ENCODE peak calls at places on chromosomes 1 and 21, in six cellular contexts. G is neuronal stem cell, L is IMR-90, T is H9, X is H1, S is mesenchymal stem cell. A is an unnamed sample. For H3K4me1, the result is how much of the 10 kb centered on the place peaks cover.

GRCh38 chr1:16017461-16018303 is at the start of gene HSPB7:
- DNase-seq in G (no peak), L (peak), T (peak), X (no peak), S (peak), A (peak)

GRCh38 chr1:116166655-116167054 is 55.5 kb downstream of the MAB21L3 start:
- DNase-seq in G (no peak), L (no peak), T (no peak), X (no peak), S (no peak), A (no peak)

GRCh38 chr1:29290414-29290980 is 54.2 kb downstream of the PTPRU start:
- DNase-seq in G (no peak), L (peak), T (no peak), X (no peak), S (no peak), A (no peak)

GRCh38 chr1:192739476-192740184 is 69.2 kb upstream of the RGS2 start:
- DNase-seq in G (no peak), L (no peak), T (no peak), X (no peak), S (no peak), A (peak)

GRCh38 chr21:20301395-20301794 is 696.8 kb upstream of the NCAM2 start:
- DNase-seq in G (no peak), L (no peak), T (no peak), X (no peak), S (no peak), A (no peak)

GRCh38 chr1:219883400-219884332 is 44.7 kb downstream of the SLC30A10 start:
- DNase-seq in G (peak), L (no peak), T (peak), X (no peak), S (no peak), A (no peak)

GRCh38 chr1:95023399-95024050 is 49.2 kb downstream of the ALG14 start:
- DNase-seq in G (no peak), L (peak), T (no peak), X (no peak), S (peak), A (no peak)

GRCh38 chr21:27221084-27221483 is 254.2 kb upstream of the ADAMTS5 start:
- DNase-seq in G (no peak), L (no peak), T (no peak), X (no peak), S (no peak), A (no peak)

GRCh38 chr21:32193066-32193465 is 85.8 kb downstream of the MIS18A start:
- DNase-seq in G (no peak), L (no peak), T (no peak), X (no peak), S (no peak), A (no peak)

GRCh38 chr1:147826259-147826658 is 65.9 kb upstream of the GJA5 start:
- DNase-seq in G (no peak), L (no peak), T (no peak), X (no peak), S (no peak), A (no peak)

GRCh38 chr1:227748496-227749182 is 13.4 kb downstream of the SNAP47 start:
- DNase-seq in G (no peak), L (no peak), T (no peak), X (no peak), S (no peak), A (no peak)

GRCh38 chr21:38831526-38832467 is 26.1 kb downstream of the ETS2 start:
- DNase-seq in G (no peak), L (peak), T (no peak), X (no peak), S (peak), A (peak)

GRCh38 chr1:33836911-33837310 is 27.0 kb upstream of the HMGB4 start:
- DNase-seq in G (no peak), L (no peak), T (no peak), X (no peak), S (no peak), A (no peak)

DNA sequence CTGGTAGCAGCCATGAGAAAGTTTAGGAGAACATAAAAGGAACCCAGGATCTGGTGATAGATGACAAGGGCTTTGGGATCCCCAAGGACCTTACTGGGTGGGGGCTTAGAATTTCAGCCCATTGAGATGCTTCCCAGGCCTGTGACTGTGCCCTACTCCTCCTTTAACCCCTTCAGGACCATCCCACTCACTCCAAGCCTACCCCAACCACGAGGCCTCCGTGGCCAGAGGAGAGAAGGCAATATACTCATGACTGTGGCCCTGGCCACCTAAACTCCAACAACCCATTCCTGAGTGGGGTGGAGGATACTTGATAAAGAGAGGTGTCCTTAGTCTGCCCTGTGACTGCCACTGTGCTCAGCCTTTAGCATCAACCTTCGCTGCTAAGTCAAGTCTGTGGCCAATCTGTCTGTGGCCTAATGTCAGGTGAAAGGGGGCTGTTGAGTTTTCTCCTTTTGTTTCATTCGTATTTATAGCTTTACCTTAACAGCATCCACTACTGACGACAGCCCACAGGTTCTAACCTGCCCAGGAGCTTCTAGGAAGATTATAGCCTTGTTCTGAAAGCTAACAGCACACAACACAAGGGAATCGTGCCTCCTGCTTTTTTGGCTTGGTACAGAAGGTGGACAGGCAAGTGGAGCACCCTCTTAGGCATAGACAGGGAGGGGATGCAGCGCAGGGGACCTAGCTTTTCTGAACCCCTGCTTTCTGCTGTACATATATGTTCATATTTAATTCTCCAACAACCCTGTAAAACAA is 16.9 kb upstream of the BCAR3 start:
- DNase-seq in G (no peak), L (no peak), T (no peak), X (no peak), S (no peak), A (no peak)
- H3K27ac ChIP-seq in G (no peak), L (no peak), T (no peak), X (no peak), S (no peak), A (no peak)

DNA sequence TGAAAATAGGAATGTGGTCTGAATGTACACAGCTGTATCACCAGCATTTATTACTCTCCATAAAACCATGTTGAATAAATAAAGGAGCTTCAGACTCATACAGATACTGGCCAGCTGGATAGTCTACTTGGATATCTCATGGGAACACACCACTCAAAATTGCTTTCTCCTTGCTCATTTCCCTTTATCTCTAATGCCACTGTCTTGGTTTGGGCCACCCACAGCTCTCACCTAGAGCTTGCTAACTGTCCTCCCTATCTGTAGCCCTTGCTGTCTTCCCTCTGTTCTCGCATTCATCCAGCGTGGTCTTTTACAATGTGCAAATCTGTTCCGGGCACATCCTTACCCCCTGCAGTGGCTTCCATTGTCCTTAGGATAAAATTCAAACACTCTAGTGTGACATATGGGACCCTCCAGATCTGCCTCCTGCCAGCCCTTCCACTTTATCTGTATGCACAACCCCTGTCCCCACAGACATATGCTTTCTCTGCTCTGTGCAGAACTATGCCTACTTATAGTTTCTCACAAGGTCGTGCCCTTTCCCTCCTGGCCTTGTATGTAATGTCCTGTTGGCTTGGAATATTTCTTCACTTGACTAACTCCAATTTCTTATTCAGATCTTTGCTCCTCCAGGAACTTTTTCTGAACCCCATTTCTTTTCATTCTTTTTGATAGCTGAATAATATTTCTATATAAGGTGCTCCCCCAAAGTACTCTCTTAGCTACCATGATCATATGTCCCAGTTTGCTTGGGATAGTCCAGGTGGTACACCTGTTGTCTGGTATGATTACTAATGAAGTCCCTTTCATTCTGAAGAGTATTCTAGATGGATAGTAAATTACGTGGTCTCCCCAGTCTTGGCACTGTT is 2.9 kb downstream of the FLVCR1 start:
- DNase-seq in G (no peak), L (peak), T (no peak), X (no peak), S (peak), A (no peak)
- H3K14ac ChIP-seq in G (no peak), L (no peak), T (no peak), X (no peak), S (no peak), A (no peak)

GRCh38 chr21:41641510-41641815 is 125.4 kb downstream of the RIPK4 start:
- DNase-seq in G (no peak), L (no peak), T (no peak), X (no peak), S (no peak), A (no peak)

GRCh38 chr21:41641821-41642368 is 125.0 kb downstream of the RIPK4 start:
- DNase-seq in G (no peak), L (peak), T (no peak), X (no peak), S (peak), A (peak)

GRCh38 chr21:41642399-41642798 is 124.5 kb downstream of the RIPK4 start:
- DNase-seq in G (no peak), L (peak), T (no peak), X (no peak), S (no peak), A (no peak)

GRCh38 chr21:41640756-41641509 is 125.9 kb downstream of the RIPK4 start:
- DNase-seq in G (no peak), L (peak), T (no peak), X (no peak), S (peak), A (peak)

GRCh38 chr21:41643246-41643966 is 123.4 kb downstream of the RIPK4 start:
- DNase-seq in G (no peak), L (no peak), T (no peak), X (no peak), S (no peak), A (no peak)
- H3K4me1 ChIP-seq in G (under half), L (under half), T (under half), X (under half), S (under half), A (under half)

GRCh38 chr1:212871976-212872375 is 13.9 kb downstream of the FLVCR1 start:
- DNase-seq in G (no peak), L (no peak), T (no peak), X (no peak), S (no peak), A (no peak)
- H3K27ac ChIP-seq in G (no peak), L (no peak), T (no peak), X (no peak), S (no peak), A (no peak)

GRCh38 chr1:2227341-2228156 is 570 bp upstream of the SKI start:
- DNase-seq in G (peak), L (peak), T (peak), X (peak), S (peak), A (peak)

GRCh38 chr1:2224621-2225020 is 3.5 kb upstream of the SKI start:
- DNase-seq in G (no peak), L (no peak), T (no peak), X (no peak), S (no peak), A (no peak)

GRCh38 chr1:2226525-2227340 is 1.4 kb upstream of the SKI start:
- DNase-seq in G (no peak), L (no peak), T (no peak), X (peak), S (no peak), A (no peak)

GRCh38 chr1:2224170-2224584 is 3.9 kb upstream of the SKI start:
- DNase-seq in G (no peak), L (no peak), T (no peak), X (no peak), S (no peak), A (no peak)

GRCh38 chr1:2225029-2225428 is 3.1 kb upstream of the SKI start:
- DNase-seq in G (no peak), L (no peak), T (no peak), X (no peak), S (no peak), A (no peak)
- H3K14ac ChIP-seq in G (no peak), L (no peak), T (no peak), X (no peak), S (no peak), A (no peak)

GRCh38 chr1:17736625-17737024 is 18.5 kb upstream of the ACTL8 start:
- DNase-seq in G (no peak), L (no peak), T (no peak), X (no peak), S (no peak), A (no peak)

GRCh38 chr1:17742590-17742989 is 12.5 kb upstream of the ACTL8 start:
- DNase-seq in G (no peak), L (no peak), T (no peak), X (no peak), S (no peak), A (no peak)

GRCh38 chr1:17741052-17741451 is 14.1 kb upstream of the ACTL8 start:
- DNase-seq in G (no peak), L (no peak), T (no peak), X (no peak), S (no peak), A (no peak)

GRCh38 chr1:17735791-17736190 is 19.3 kb upstream of the ACTL8 start:
- DNase-seq in G (no peak), L (no peak), T (no peak), X (no peak), S (no peak), A (no peak)

GRCh38 chr1:17739050-17739449 is 16.1 kb upstream of the ACTL8 start:
- DNase-seq in G (no peak), L (no peak), T (no peak), X (no peak), S (no peak), A (no peak)
- H3K4me1 ChIP-seq in G (under half), L (under half), T (under half), X (under half), S (under half), A (under half)

DNA sequence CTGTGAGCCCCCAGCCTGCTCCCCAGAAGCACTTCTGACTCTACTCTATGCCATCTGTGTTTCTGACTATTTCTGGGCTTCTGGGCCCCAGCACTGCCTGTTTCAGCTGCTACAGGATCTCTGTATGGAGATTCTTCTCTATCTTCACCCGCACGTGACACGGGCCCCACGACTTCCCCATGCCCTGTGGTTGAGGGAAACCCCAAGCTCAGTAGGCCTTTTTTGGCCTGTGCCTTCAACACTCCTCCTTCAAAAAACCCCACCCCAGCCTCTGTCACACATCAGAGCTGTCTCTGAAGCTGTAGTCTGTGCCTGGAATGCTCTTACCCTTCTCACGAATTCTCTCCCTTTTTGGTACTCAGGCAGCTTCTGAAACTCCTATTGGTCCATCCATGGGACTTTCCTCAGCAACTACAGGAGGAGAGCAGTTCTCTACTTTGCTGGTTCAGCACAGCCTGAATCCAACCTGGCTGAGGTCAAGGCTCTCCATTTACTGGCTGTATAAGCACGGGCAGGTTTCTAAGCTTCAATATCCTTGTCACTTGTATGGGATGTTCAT is 2.0 kb upstream of the NID1 start:
- DNase-seq in G (no peak), L (no peak), T (no peak), X (no peak), S (peak), A (peak)
- H3K27ac ChIP-seq in G (no peak), L (no peak), T (no peak), X (no peak), S (no peak), A (no peak)

GRCh38 chr1:163822933-163823511 is 501.3 kb downstream of the NUF2 start:
- DNase-seq in G (no peak), L (no peak), T (no peak), X (no peak), S (no peak), A (peak)
- H3K14ac ChIP-seq in G (no peak), L (no peak), T (no peak), X (no peak), S (no peak), A (no peak)

A was measured in trophoblast cell.